ENCODE peak calls at places on chromosomes 2 and 18, in five cellular contexts. N is iPS-NIHi11, L is BJ, Y is NAMALWA, G is mucosa of descending colon. F is an unnamed sample.

GRCh38 chr2:33510589-33510968 is 34.1 kb downstream of the RASGRP3 start:
- DNase-seq in N (no peak), Y (no peak), G (no peak), L (no peak), F (no peak)

GRCh38 chr2:8252997-8253694 is 428.7 kb upstream of the ID2 start:
- DNase-seq in Y (peak; percentile 30), N (no peak), L (no peak), G (no peak), F (no peak)

GRCh38 chr18:9684901-9685738 is 23.0 kb upstream of the RAB31 start:
- DNase-seq in G (no peak), N (no peak), Y (no peak), L (peak; percentile 31), F (no peak)

GRCh38 chr18:58496937-58497336 is 132.0 kb downstream of the ALPK2 start:
- DNase-seq in L (no peak), N (peak; percentile 74), G (no peak), Y (peak; percentile 44), F (no peak)

GRCh38 chr18:34947711-34948125 is 93.5 kb upstream of the MAPRE2 start:
- DNase-seq in Y (no peak), L (no peak), G (no peak), N (no peak), F (no peak)

GRCh38 chr18:24271381-24272331 is 126.0 kb downstream of the OSBPL1A start:
- DNase-seq in Y (no peak), N (peak; percentile 90), L (no peak), G (peak; percentile 86), F (peak; percentile 69)

GRCh38 chr2:241608881-241609280 is 28.1 kb downstream of the THAP4 start:
- DNase-seq in Y (no peak), L (no peak), G (no peak), N (no peak), F (no peak)

GRCh38 chr18:3985030-3985429 is 470.1 kb downstream of the DLGAP1 start:
- DNase-seq in Y (no peak), N (no peak), L (no peak), G (no peak), F (no peak)

GRCh38 chr2:60152226-60152833 is 401.1 kb downstream of the BCL11A start:
- DNase-seq in N (peak; percentile 32), Y (peak; percentile 67), L (no peak), G (no peak), F (no peak)

GRCh38 chr2:131094655-131095281 is 1.5 kb upstream of the FAM168B start:
- DNase-seq in N (no peak), L (no peak), G (no peak), Y (no peak), F (no peak)

GRCh38 chr2:164992818-164993217 is 37.5 kb upstream of the SLC38A11 start:
- DNase-seq in N (peak; percentile 15), G (no peak), Y (peak; percentile 82), L (peak; percentile 72), F (peak; percentile 74)

GRCh38 chr2:59680863-59681262 is 872.6 kb downstream of the BCL11A start:
- DNase-seq in N (no peak), G (no peak), L (no peak), Y (no peak), F (peak; percentile 57)

GRCh38 chr2:143347303-143347702 is 218.1 kb downstream of the ARHGAP15 start:
- DNase-seq in N (no peak), Y (no peak), G (no peak), L (no peak), F (no peak)

GRCh38 chr2:216596986-216597509 is 36.2 kb upstream of the IGFBP2 start:
- DNase-seq in N (no peak), Y (no peak), L (no peak), G (no peak), F (no peak)

GRCh38 chr2:184215745-184216144 is 382.6 kb upstream of the ZNF804A start:
- DNase-seq in G (no peak), Y (no peak), L (no peak), N (no peak), F (no peak)

GRCh38 chr2:167191588-167191987 is 303.3 kb downstream of the XIRP2 start:
- DNase-seq in N (no peak), L (no peak), G (no peak), Y (no peak), F (no peak)

GRCh38 chr2:54271843-54272600 is 16.0 kb upstream of the TSPYL6 start:
- DNase-seq in N (no peak), G (no peak), L (no peak), Y (peak; percentile 19), F (no peak)

GRCh38 chr18:79361766-79362522 is 33.8 kb upstream of the NFATC1 start:
- DNase-seq in N (no peak), L (no peak), Y (no peak), G (no peak), F (no peak)

GRCh38 chr2:55156326-55156725 is 75.8 kb downstream of the CLHC1 start:
- DNase-seq in N (no peak), G (no peak), Y (no peak), L (peak; percentile 57), F (no peak)

GRCh38 chr2:141317986-141318385 is 812.8 kb downstream of the LRP1B start:
- DNase-seq in N (no peak), L (no peak), Y (no peak), G (no peak), F (no peak)

GRCh38 chr2:186726938-186727337 is 33.1 kb downstream of the FAM171B start:
- DNase-seq in N (no peak), G (no peak), L (no peak), Y (no peak), F (no peak)

GRCh38 chr2:129912066-129912820 is 67.2 kb upstream of the RAB6C start:
- DNase-seq in L (no peak), G (no peak), Y (no peak), N (no peak), F (no peak)

GRCh38 chr2:238599549-238600505 is 173.1 kb downstream of the ASB1 start:
- DNase-seq in N (no peak), G (no peak), Y (no peak), L (no peak), F (no peak)

GRCh38 chr18:6744816-6745455 is 15.4 kb downstream of the ARHGAP28 start:
- DNase-seq in L (no peak), G (no peak), Y (no peak), N (no peak), F (no peak)

GRCh38 chr2:225920621-225921020 is 521.1 kb downstream of the NYAP2 start:
- DNase-seq in N (no peak), L (peak; percentile 39), G (no peak), Y (no peak), F (no peak)

GRCh38 chr2:101622633-101623521 is 74.6 kb upstream of the MAP4K4 start:
- DNase-seq in G (no peak), N (no peak), Y (peak; percentile 4), L (no peak), F (no peak)

GRCh38 chr18:59379772-59380530 is 20.9 kb upstream of the LMAN1 start:
- DNase-seq in Y (no peak), L (no peak), G (no peak), N (no peak), F (no peak)

GRCh38 chr2:98757904-98758421 is 27.0 kb upstream of the MGAT4A start:
- DNase-seq in Y (peak; percentile 85), L (peak; percentile 72), N (no peak), G (peak; percentile 64), F (peak; percentile 73)

GRCh38 chr2:27191107-27191829 is 20.6 kb upstream of the ATRAID start:
- DNase-seq in G (no peak), L (no peak), N (peak; percentile 53), Y (peak; percentile 87), F (peak; percentile 53)

GRCh38 chr2:60213865-60214657 is 339.4 kb downstream of the BCL11A start:
- DNase-seq in Y (no peak), N (no peak), L (no peak), G (peak; percentile 69), F (peak; percentile 28)

GRCh38 chr2:178109813-178110212 is 2.4 kb upstream of the RBM45 start:
- DNase-seq in N (peak; percentile 63), Y (peak; percentile 74), G (no peak), L (no peak), F (no peak)

GRCh38 chr18:7812431-7813063 is 245.4 kb downstream of the PTPRM start:
- DNase-seq in G (no peak), Y (no peak), N (no peak), L (peak; percentile 55), F (no peak)

GRCh38 chr2:70084973-70085710 is 2.1 kb upstream of the PCBP1 start:
- DNase-seq in Y (peak; percentile 53), N (peak; percentile 72), L (no peak), G (peak; percentile 68), F (no peak)

GRCh38 chr2:7913956-7914355 is 767.9 kb upstream of the ID2 start:
- DNase-seq in G (no peak), L (no peak), Y (no peak), N (no peak), F (no peak)

GRCh38 chr2:191679818-191680600 is 2.1 kb downstream of the NABP1 start:
- DNase-seq in G (no peak), Y (peak; percentile 69), N (no peak), L (peak; percentile 33), F (no peak)

GRCh38 chr2:241629762-241630435 is 7.1 kb downstream of the THAP4 start:
- DNase-seq in G (no peak), N (no peak), L (no peak), Y (no peak), F (no peak)

GRCh38 chr2:69798466-69798908 is 31.0 kb upstream of the GMCL1 start:
- DNase-seq in N (no peak), L (no peak), Y (no peak), G (no peak), F (no peak)